ENCODE peak calls at places on chromosomes 2 and 18, in four cellular contexts. One of them, this sample, is unnamed.

GRCh38 chr2:37593024-37593423 is 78.4 kb downstream of the CDC42EP3 start:
- DNase-seq in psoas muscle: no peak
- DNase-seq in right lobe of liver: no peak
- DNase-seq in fibroblast of the aortic adventitia: no peak
- DNase-seq in this sample: no peak

GRCh38 chr2:23697676-23698075 is 229.2 kb downstream of the ATAD2B start:
- DNase-seq in psoas muscle: no peak
- DNase-seq in right lobe of liver: no peak
- DNase-seq in fibroblast of the aortic adventitia: peak
- DNase-seq in this sample: no peak

GRCh38 chr2:132593171-132593570 is 76.8 kb downstream of the LYPD1 start:
- DNase-seq in psoas muscle: no peak
- DNase-seq in right lobe of liver: no peak
- DNase-seq in fibroblast of the aortic adventitia: peak
- DNase-seq in this sample: no peak

GRCh38 chr2:112749755-112750559 is 14.5 kb downstream of the CKAP2L start:
- DNase-seq in psoas muscle: peak
- DNase-seq in right lobe of liver: peak
- DNase-seq in fibroblast of the aortic adventitia: peak
- DNase-seq in this sample: peak

GRCh38 chr2:223688094-223688835 is 86.1 kb upstream of the SCG2 start:
- DNase-seq in psoas muscle: no peak
- DNase-seq in right lobe of liver: no peak
- DNase-seq in fibroblast of the aortic adventitia: no peak
- DNase-seq in this sample: no peak

GRCh38 chr18:13300029-13300428 is 81.5 kb downstream of the LDLRAD4 start:
- DNase-seq in psoas muscle: no peak
- DNase-seq in right lobe of liver: no peak
- DNase-seq in fibroblast of the aortic adventitia: no peak
- DNase-seq in this sample: no peak

GRCh38 chr2:171210864-171211431 is 50.3 kb upstream of the TLK1 start:
- DNase-seq in psoas muscle: no peak
- DNase-seq in right lobe of liver: no peak
- DNase-seq in fibroblast of the aortic adventitia: no peak
- DNase-seq in this sample: no peak

GRCh38 chr2:2057125-2057721 is 273.9 kb downstream of the MYT1L start:
- DNase-seq in psoas muscle: peak
- DNase-seq in right lobe of liver: peak
- DNase-seq in fibroblast of the aortic adventitia: peak
- DNase-seq in this sample: no peak

GRCh38 chr18:30828700-30829099 is 213.8 kb downstream of the DSC3 start:
- DNase-seq in psoas muscle: no peak
- DNase-seq in right lobe of liver: no peak
- DNase-seq in fibroblast of the aortic adventitia: no peak
- DNase-seq in this sample: no peak

GRCh38 chr2:64923385-64923710 is 65.9 kb upstream of the SLC1A4 start:
- DNase-seq in psoas muscle: no peak
- DNase-seq in right lobe of liver: no peak
- DNase-seq in fibroblast of the aortic adventitia: no peak
- DNase-seq in this sample: no peak

GRCh38 chr18:65762556-65762955 is 11.7 kb downstream of the CDH7 start:
- DNase-seq in psoas muscle: no peak
- DNase-seq in right lobe of liver: no peak
- DNase-seq in fibroblast of the aortic adventitia: no peak
- DNase-seq in this sample: no peak

GRCh38 chr18:6569813-6570212 is 155.1 kb upstream of the L3MBTL4 start:
- DNase-seq in psoas muscle: no peak
- DNase-seq in right lobe of liver: no peak
- DNase-seq in fibroblast of the aortic adventitia: no peak
- DNase-seq in this sample: no peak

GRCh38 chr2:5969301-5969700 is 277.1 kb downstream of the SOX11 start:
- DNase-seq in psoas muscle: no peak
- DNase-seq in right lobe of liver: no peak
- DNase-seq in fibroblast of the aortic adventitia: no peak
- DNase-seq in this sample: no peak

GRCh38 chr18:33440384-33441043 is at the start of gene CCDC178:
- DNase-seq in psoas muscle: no peak
- DNase-seq in right lobe of liver: no peak
- DNase-seq in fibroblast of the aortic adventitia: peak
- DNase-seq in this sample: peak

GRCh38 chr2:10531874-10532273 is 83.7 kb upstream of the ODC1 start:
- DNase-seq in psoas muscle: no peak
- DNase-seq in right lobe of liver: no peak
- DNase-seq in fibroblast of the aortic adventitia: no peak
- DNase-seq in this sample: no peak

GRCh38 chr2:127508621-127509034 is 17.7 kb downstream of the IWS1 start:
- DNase-seq in psoas muscle: peak
- DNase-seq in right lobe of liver: peak
- DNase-seq in fibroblast of the aortic adventitia: peak
- DNase-seq in this sample: no peak

GRCh38 chr2:227906991-227907390 is 35.6 kb downstream of the DAW1 start:
- DNase-seq in psoas muscle: no peak
- DNase-seq in right lobe of liver: no peak
- DNase-seq in fibroblast of the aortic adventitia: no peak
- DNase-seq in this sample: no peak

GRCh38 chr2:174641168-174641567 is 43.6 kb upstream of the WIPF1 start:
- DNase-seq in psoas muscle: no peak
- DNase-seq in right lobe of liver: no peak
- DNase-seq in fibroblast of the aortic adventitia: no peak
- DNase-seq in this sample: no peak

DNA sequence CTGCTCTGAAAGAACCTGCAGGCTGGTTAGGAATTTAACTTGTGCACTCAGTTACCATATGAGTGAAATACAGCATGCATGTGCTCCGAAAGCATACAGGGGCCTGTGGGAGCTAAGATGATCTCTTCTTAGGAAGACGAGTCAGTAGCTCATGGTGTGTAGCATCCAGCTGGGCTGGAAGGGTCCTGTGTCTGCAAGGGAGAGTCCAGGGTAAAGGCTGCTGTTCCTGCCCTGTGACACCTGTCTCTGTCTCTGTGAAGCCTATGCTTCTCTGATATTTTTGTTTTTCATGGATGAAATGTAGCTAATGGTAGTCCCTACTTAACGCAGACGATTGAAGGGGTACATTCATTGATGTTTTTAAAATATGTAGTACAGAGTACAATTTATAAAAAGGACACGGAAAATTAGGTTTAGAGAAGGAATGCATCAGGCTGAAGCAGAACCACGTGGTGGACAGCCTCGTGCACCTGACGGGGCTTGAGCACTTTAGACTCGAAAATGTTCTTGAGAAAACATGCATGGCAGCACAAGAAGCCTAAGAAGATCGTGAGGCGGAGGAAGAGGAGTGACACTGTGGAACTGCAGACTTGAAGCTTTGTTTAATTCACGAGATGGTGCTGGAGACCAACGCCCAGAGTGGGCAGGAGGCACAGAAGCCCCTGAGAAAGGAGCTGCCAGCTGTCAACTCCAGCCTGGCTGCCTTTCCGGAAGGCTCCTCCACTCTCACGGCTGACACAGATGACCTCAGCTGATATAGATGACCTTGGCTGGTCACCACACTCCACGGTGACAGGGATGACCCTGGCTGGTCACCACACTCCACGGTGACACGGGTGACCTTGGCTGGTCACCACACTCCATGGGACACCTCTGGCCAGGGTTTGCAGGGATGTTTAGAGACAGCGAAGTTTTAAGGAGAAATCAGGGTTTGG is 110.6 kb downstream of the TMEM18 start:
- DNase-seq in psoas muscle: no peak
- DNase-seq in right lobe of liver: no peak
- DNase-seq in fibroblast of the aortic adventitia: no peak
- DNase-seq in this sample: no peak
- TF ChIP-seq CTCF in psoas muscle: no peak
- TF ChIP-seq CTCF in right lobe of liver: no peak
- TF ChIP-seq CTCF in fibroblast of the aortic adventitia: no peak
- TF ChIP-seq CTCF in this sample: no peak

GRCh38 chr2:216478151-216478550 is 20.5 kb upstream of the RPL37A start:
- DNase-seq in psoas muscle: no peak
- DNase-seq in right lobe of liver: no peak
- DNase-seq in fibroblast of the aortic adventitia: peak
- DNase-seq in this sample: peak
- TF ChIP-seq CTCF in psoas muscle: no peak
- TF ChIP-seq CTCF in right lobe of liver: no peak
- TF ChIP-seq CTCF in fibroblast of the aortic adventitia: no peak
- TF ChIP-seq CTCF in this sample: no peak

GRCh38 chr18:56748698-56749268 is 97.6 kb downstream of the WDR7 start:
- DNase-seq in psoas muscle: no peak
- DNase-seq in right lobe of liver: no peak
- DNase-seq in fibroblast of the aortic adventitia: peak
- DNase-seq in this sample: peak
- TF ChIP-seq CTCF in psoas muscle: peak
- TF ChIP-seq CTCF in right lobe of liver: peak
- TF ChIP-seq CTCF in fibroblast of the aortic adventitia: peak
- TF ChIP-seq CTCF in this sample: peak

GRCh38 chr2:119533560-119533959 is 9.3 kb upstream of the SCTR start:
- DNase-seq in psoas muscle: no peak
- DNase-seq in right lobe of liver: no peak
- DNase-seq in fibroblast of the aortic adventitia: no peak
- DNase-seq in this sample: no peak
- TF ChIP-seq CTCF in psoas muscle: no peak
- TF ChIP-seq CTCF in right lobe of liver: no peak
- TF ChIP-seq CTCF in fibroblast of the aortic adventitia: no peak
- TF ChIP-seq CTCF in this sample: no peak

This sample was measured in neural crest cell.